ENCODE peak calls at places on chromosome 13, in four cellular contexts. W is transverse colon, Z is cardiac fibroblast, V is prostate gland. D is an unnamed sample.

GRCh38 chr13:40781717-40782116 is 7.7 kb upstream of the SLC25A15 start:
- DNase-seq in Z (no peak), V (no peak), W (no peak), D (no peak)

GRCh38 chr13:74287672-74288169 is 153.5 kb upstream of the KLF12 start:
- DNase-seq in W (peak; percentile 85), V (peak; percentile 25), Z (peak; percentile 78), D (peak; percentile 60)

GRCh38 chr13:39023316-39023715 is 14.6 kb downstream of the PROSER1 start:
- DNase-seq in W (no peak), Z (peak; percentile 79), V (no peak), D (peak; percentile 60)

GRCh38 chr13:108220042-108220441 is 1.9 kb downstream of the ABHD13 start:
- DNase-seq in V (no peak), Z (no peak), W (peak; percentile 58), D (peak; percentile 91)

GRCh38 chr13:46039421-46040036 is 13.0 kb downstream of the ZC3H13 start:
- DNase-seq in V (no peak), W (no peak), Z (no peak), D (no peak)

GRCh38 chr13:24875566-24875965 is 111.6 kb downstream of the RNF17 start:
- DNase-seq in V (no peak), W (no peak), Z (no peak), D (no peak)

GRCh38 chr13:96431044-96431581 is 341.2 kb downstream of the HS6ST3 start:
- DNase-seq in V (no peak), W (no peak), Z (no peak), D (no peak)

GRCh38 chr13:23750383-23751121 is 138.6 kb downstream of the MIPEP start:
- DNase-seq in Z (peak; percentile 28), V (no peak), W (no peak), D (peak; percentile 60)

GRCh38 chr13:40152145-40152544 is 496.7 kb downstream of the COG6 start:
- DNase-seq in V (no peak), W (no peak), Z (peak; percentile 92), D (peak; percentile 90)

GRCh38 chr13:31073859-31074718 is 87.6 kb downstream of the HSPH1 start:
- DNase-seq in W (no peak), Z (peak; percentile 44), V (peak; percentile 15), D (peak; percentile 46)
- H3K4me3 ChIP-seq in W (no peak overlapping the region), Z (no peak overlapping the region), V (no peak overlapping the region), D (no peak overlapping the region)

DNA sequence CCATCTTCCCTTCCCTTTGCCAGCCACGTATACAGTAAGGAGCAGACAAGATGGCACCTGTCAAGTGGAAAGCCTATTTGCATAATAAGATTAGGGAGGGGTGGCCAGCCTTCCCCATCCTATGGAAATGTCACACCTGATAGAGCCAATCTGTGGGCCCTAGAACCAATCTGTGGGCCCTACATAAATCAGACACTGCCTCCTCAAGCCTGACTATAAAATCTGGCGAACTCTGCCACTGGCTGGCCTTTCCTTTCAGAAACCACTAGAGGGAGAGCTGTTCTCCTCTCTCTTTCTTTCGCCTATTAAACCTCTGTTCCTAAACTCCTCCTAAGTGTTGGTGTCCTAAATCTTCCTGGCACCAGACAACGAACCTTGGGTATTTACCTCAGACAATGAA is 231.5 kb upstream of the KLHL1 start:
- DNase-seq in Z (no peak), W (no peak), V (no peak), D (peak; percentile 57)
- TF ChIP-seq CTCF in Z (peak; percentile 12), W (peak; percentile 50), V (no peak), D (peak; percentile 82)

GRCh38 chr13:75583101-75583500 is 33.5 kb downstream of the UCHL3 start:
- DNase-seq in V (no peak), W (no peak), Z (no peak), D (no peak)

GRCh38 chr13:75581874-75582640 is 32.5 kb downstream of the UCHL3 start:
- DNase-seq in W (no peak), Z (no peak), V (no peak), D (no peak)

GRCh38 chr13:75585153-75585552 is 35.6 kb downstream of the UCHL3 start:
- DNase-seq in Z (no peak), W (no peak), V (no peak), D (no peak)

GRCh38 chr13:75587679-75588078 is 38.1 kb downstream of the UCHL3 start:
- DNase-seq in Z (no peak), W (no peak), V (no peak), D (peak; percentile 40)
- H3K4me3 ChIP-seq in Z (no peak overlapping the region), W (no peak overlapping the region), V (no peak overlapping the region), D (no peak overlapping the region)

GRCh38 chr13:97659602-97660001 is 225.6 kb downstream of the RAP2A start:
- DNase-seq in W (no peak), Z (peak; percentile 52), V (no peak), D (no peak)
- TF ChIP-seq CTCF in W (no peak), Z (peak; percentile 8), V (no peak), D (peak; percentile 12)

DNA sequence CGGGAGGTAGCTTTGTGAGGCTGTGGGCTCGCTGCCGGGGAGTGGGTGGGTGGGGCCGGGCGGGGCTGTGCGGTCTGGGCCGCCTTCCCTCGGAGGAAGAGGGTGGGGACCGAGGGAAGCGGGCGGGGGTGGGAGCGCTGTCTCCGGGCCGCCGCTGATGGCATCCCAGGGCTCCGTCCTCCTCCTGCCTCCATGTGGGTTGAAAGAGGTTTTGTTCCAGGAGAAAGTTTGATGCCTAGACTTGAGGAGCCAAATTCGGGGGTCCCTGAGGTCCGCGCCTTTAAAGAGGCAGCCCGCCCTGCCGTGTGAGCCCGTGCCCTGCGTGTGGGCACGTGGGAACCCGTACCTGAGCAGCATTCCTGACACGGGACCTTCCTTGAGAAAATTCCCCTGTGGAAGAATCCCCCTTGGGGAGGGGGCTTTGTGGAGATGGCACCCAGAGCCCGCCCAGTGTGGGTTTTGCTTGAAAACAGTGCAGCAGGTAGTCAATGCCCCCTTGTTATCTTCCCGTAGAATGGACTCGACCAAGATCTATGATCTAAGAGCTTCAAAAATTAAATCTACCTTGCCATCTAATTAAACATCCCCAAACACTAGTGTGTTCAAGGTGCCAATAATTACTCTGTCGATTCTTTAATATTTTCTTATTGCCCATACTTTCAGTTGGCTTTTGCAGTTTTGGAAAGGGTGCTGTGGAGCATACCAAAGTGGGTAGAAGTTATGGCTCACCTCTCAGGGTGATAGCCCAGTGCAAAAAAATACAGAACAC is 107.8 kb downstream of the RXFP2 start:
- DNase-seq in V (no peak), Z (no peak), W (no peak), D (no peak)
- H3K4me3 ChIP-seq in V (peak overlapping the region; percentile 55), Z (peak overlapping the region; percentile 71), W (peak overlapping the region; percentile 53), D (peak overlapping the region; percentile 32)

GRCh38 chr13:49436890-49437289 is 7.0 kb downstream of the CAB39L start:
- DNase-seq in Z (peak; percentile 79), W (no peak), V (peak; percentile 11), D (peak; percentile 55)
- TF ChIP-seq CTCF in Z (no peak), W (peak; percentile 13), V (peak; percentile 42), D (no peak)

GRCh38 chr13:29892149-29892548 is 41.7 kb upstream of the UBL3 start:
- DNase-seq in W (no peak), Z (no peak), V (no peak), D (no peak)
- H3K4me3 ChIP-seq in W (no peak overlapping the region), Z (no peak overlapping the region), V (no peak overlapping the region), D (no peak overlapping the region)

DNA sequence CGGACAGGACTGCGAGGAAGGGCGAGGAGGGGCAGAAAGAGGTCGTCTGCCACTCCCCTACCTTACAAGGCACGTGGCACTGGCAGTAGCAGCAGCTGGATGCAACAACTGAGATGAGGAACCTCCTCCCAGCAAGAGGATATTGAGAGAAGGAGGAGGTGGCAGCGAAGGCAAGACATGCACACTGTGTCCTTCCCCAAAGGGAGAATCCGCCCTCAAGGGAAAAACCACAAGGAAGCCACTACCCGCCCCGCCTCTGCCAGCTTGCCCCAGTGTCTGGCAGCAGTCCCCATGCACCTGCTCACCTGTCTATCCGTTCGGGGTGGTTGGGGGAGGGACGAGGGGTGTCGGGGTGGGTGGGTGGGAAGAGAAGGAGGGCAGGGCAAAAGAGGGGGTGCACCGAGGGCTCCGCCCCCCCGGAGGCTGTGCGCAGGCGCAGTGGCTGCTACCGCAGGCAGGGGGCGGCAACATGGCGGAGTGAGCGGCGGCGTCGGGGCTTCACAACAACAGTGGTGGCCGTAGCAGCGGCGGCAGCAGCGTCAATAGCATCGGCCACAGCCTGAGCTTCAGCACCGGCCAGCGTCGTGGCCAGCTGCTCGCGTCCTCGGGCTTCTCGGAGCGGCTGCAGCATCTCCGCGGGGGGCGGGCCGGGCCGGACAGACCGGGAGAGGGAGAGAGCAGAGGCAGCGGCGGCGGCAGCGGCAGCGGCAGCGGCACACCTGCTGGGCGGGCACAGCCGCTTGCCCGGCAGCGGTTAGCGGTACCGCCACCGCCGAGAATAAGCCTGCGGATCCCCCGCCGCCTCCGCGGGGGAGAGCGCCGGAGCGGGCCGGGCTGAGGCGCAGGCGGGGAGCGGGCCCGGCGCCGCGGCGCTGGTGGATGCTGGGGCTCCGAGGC is at the start of gene NBEA:
- DNase-seq in W (peak; percentile 79), V (peak; percentile 71), Z (peak; percentile 70), D (peak; percentile 22)
- TF ChIP-seq CTCF in W (peak; percentile 46), V (peak; percentile 42), Z (no peak), D (no peak)

DNA sequence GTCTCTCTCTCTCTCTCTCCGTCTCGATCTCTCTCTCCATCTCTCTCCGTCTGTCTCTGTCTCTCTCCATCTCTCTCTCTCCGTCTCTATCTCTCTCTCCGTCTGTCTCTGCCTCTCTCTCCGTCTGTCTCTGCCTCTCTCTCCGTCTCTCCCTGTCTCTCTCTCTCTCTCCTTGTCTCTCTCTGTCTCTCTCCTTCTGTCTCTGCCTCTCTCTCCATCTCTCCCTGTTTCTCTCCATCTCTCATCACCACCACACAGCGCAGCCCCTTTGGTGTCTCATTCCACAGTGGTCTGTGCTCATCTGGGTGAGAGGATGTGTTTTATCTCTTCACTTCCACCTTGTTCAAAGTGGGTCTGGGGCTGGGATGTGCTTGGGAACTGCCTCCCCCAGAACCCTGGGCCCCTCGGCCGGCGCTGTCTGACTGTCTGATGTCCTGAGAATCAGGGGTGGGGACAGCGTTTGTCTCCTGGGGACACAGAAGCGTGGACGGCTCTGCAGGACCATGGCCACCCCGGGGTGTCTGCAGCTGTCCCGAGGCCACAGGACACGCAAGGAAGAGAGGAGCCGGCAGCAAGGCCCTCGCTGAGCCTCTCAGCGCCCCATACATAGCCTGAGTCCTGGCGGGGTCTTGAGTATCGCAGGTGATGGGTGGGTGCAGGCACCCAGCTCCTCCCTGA is 40.2 kb upstream of the C13orf46 start:
- DNase-seq in V (no peak), Z (no peak), W (no peak), D (no peak)
- H3K4me3 ChIP-seq in V (no peak overlapping the region), Z (no peak overlapping the region), W (no peak overlapping the region), D (no peak overlapping the region)